ENCODE peak calls at places on chromosomes 3 and 15, in six cellular contexts. F is A549, L is IMR-90, D is HCT116, T is heart left ventricle, E is transverse colon. J is an unnamed sample.

GRCh38 chr15:88649753-88650551 is 11.1 kb downstream of the ISG20 start:
- DNase-seq in F (no peak), T (no peak), E (no peak), L (no peak), D (no peak), J (peak; percentile 1)

GRCh38 chr3:194339836-194340235 is 11.3 kb downstream of the CPN2 start:
- DNase-seq in D (no peak), E (no peak), F (no peak), T (no peak), L (no peak), J (no peak)

GRCh38 chr15:59294961-59295741 is 77.5 kb downstream of the MYO1E start:
- DNase-seq in T (no peak), F (peak; percentile 91), E (no peak), D (peak; percentile 78), L (peak; percentile 95), J (peak; percentile 51)

GRCh38 chr3:158105710-158106438 is at the start of gene SHOX2:
- DNase-seq in F (peak; percentile 70), T (peak; percentile 68), D (no peak), E (peak; percentile 41), L (peak; percentile 46), J (no peak)

GRCh38 chr3:61896251-61896650 is 334.9 kb downstream of the PTPRG start:
- DNase-seq in L (no peak), E (no peak), D (no peak), F (no peak), T (no peak), J (no peak)

GRCh38 chr3:128429751-128430150 is 36.9 kb downstream of the DNAJB8 start:
- DNase-seq in F (no peak), D (no peak), E (no peak), L (no peak), T (no peak), J (no peak)

GRCh38 chr3:64687781-64688515 is at the start of gene ADAMTS9:
- DNase-seq in T (peak; percentile 89), E (peak; percentile 57), D (no peak), L (peak; percentile 60), F (peak; percentile 35), J (peak; percentile 70)

GRCh38 chr3:170256597-170256996 is 34.4 kb downstream of the PRKCI start:
- DNase-seq in T (no peak), E (no peak), L (no peak), D (no peak), F (no peak), J (no peak)

GRCh38 chr15:70815604-70816003 is 38.4 kb downstream of the LARP6 start:
- DNase-seq in D (no peak), E (no peak), T (no peak), L (peak; percentile 46), F (peak; percentile 53), J (no peak)

GRCh38 chr3:196207159-196207832 is 3.9 kb downstream of the ZDHHC19 start:
- DNase-seq in E (no peak), L (no peak), D (no peak), T (peak; percentile 3), F (no peak), J (no peak)

GRCh38 chr3:52489453-52489852 is 5.7 kb upstream of the STAB1 start:
- DNase-seq in E (no peak), L (no peak), T (peak; percentile 61), F (no peak), D (no peak), J (no peak)

GRCh38 chr3:139774570-139775302 is 97.0 kb upstream of the NMNAT3 start:
- DNase-seq in L (no peak), F (no peak), E (no peak), T (no peak), D (no peak), J (no peak)

GRCh38 chr3:187741403-187742350 is 3.6 kb downstream of the BCL6 start:
- DNase-seq in L (peak; percentile 78), D (peak; percentile 65), F (peak; percentile 72), E (peak; percentile 80), T (peak; percentile 88), J (peak; percentile 84)

GRCh38 chr3:86029590-86029989 is 961.4 kb downstream of the VGLL3 start:
- DNase-seq in T (no peak), E (no peak), L (no peak), F (peak; percentile 35), D (no peak), J (no peak)

GRCh38 chr3:13345772-13346171 is 74.3 kb downstream of the NUP210 start:
- DNase-seq in E (no peak), F (no peak), D (no peak), T (no peak), L (no peak), J (no peak)

GRCh38 chr3:20066848-20067617 is 26.8 kb downstream of the KAT2B start:
- DNase-seq in T (no peak), L (no peak), D (no peak), F (no peak), E (no peak), J (no peak)

GRCh38 chr15:68408971-68409370 is 23.0 kb downstream of the ITGA11 start:
- DNase-seq in T (no peak), F (no peak), L (no peak), E (no peak), D (no peak), J (no peak)

GRCh38 chr15:66843581-66843980 is 141.5 kb downstream of the SMAD6 start:
- DNase-seq in E (no peak), L (no peak), T (no peak), F (no peak), D (no peak), J (no peak)

GRCh38 chr3:129050556-129051295 is 9.9 kb upstream of the GP9 start:
- DNase-seq in L (no peak), E (peak; percentile 25), T (no peak), F (no peak), D (no peak), J (no peak)

GRCh38 chr3:50334339-50335075 is 6.1 kb downstream of the RASSF1 start:
- DNase-seq in L (no peak), T (no peak), E (no peak), F (no peak), D (no peak), J (no peak)

GRCh38 chr15:41894791-41895463 is 1.1 kb upstream of the SPTBN5 start:
- DNase-seq in T (peak; percentile 91), L (peak; percentile 78), D (peak; percentile 44), E (peak; percentile 68), F (peak; percentile 13), J (peak; percentile 49)

GRCh38 chr15:41585140-41586047 is 26.4 kb downstream of the TYRO3 start:
- DNase-seq in F (peak; percentile 44), E (peak; percentile 40), L (peak; percentile 44), D (no peak), T (peak; percentile 64), J (peak; percentile 55)

GRCh38 chr3:15007681-15008141 is 57.4 kb downstream of the MRPS25 start:
- DNase-seq in T (no peak), E (no peak), L (peak; percentile 97), D (no peak), F (no peak), J (no peak)

GRCh38 chr3:56988874-56989433 is 71.5 kb upstream of the SPATA12 start:
- DNase-seq in E (peak; percentile 85), L (peak; percentile 71), D (peak; percentile 43), F (peak; percentile 67), T (peak; percentile 72), J (no peak)

GRCh38 chr3:161108840-161109239 is 3.7 kb upstream of the B3GALNT1 start:
- DNase-seq in L (no peak), E (no peak), F (peak; percentile 3), D (peak; percentile 22), T (no peak), J (no peak)

GRCh38 chr3:22627993-22628499 is 575.1 kb upstream of the UBE2E2 start:
- DNase-seq in D (no peak), F (no peak), L (no peak), E (no peak), T (no peak), J (no peak)

GRCh38 chr3:69250014-69250413 is 127.6 kb upstream of the LMOD3 start:
- DNase-seq in T (no peak), F (peak; percentile 18), L (no peak), E (peak; percentile 84), D (no peak), J (no peak)

GRCh38 chr3:52441772-52442332 is 3.1 kb downstream of the SEMA3G start:
- DNase-seq in L (no peak), E (no peak), T (no peak), F (no peak), D (no peak), J (no peak)

GRCh38 chr3:62529230-62529629 is 155.9 kb upstream of the FEZF2 start:
- DNase-seq in L (peak; percentile 8), D (no peak), F (peak; percentile 2), E (peak; percentile 26), T (no peak), J (no peak)

GRCh38 chr15:85897818-85898717 is 103.3 kb upstream of the KLHL25 start:
- DNase-seq in D (no peak), F (no peak), T (no peak), L (no peak), E (no peak), J (no peak)

GRCh38 chr15:69834756-69835155 is 263.0 kb downstream of the TLE3 start:
- DNase-seq in E (no peak), D (no peak), T (no peak), F (no peak), L (no peak), J (no peak)

GRCh38 chr3:182978387-182978786 is 2.0 kb downstream of the DCUN1D1 start:
- DNase-seq in D (no peak), T (no peak), F (no peak), L (no peak), E (no peak), J (no peak)
- H3K4me1 ChIP-seq in D (peaks cover 2% of the 10 kb centered on the region), T (peaks cover 22% of the 10 kb centered on the region), F (peaks cover 15% of the 10 kb centered on the region), L (no peaks in the 10 kb centered on the region), E (peaks cover 11% of the 10 kb centered on the region), J (peaks cover 11% of the 10 kb centered on the region)

GRCh38 chr3:183327343-183327742 is 74.3 kb downstream of the B3GNT5 start:
- DNase-seq in L (no peak), F (no peak), T (no peak), D (no peak), E (no peak), J (no peak)
- TF ChIP-seq CTCF in L (no peak), F (no peak), T (no peak), D (no peak), E (no peak), J (no peak)

DNA sequence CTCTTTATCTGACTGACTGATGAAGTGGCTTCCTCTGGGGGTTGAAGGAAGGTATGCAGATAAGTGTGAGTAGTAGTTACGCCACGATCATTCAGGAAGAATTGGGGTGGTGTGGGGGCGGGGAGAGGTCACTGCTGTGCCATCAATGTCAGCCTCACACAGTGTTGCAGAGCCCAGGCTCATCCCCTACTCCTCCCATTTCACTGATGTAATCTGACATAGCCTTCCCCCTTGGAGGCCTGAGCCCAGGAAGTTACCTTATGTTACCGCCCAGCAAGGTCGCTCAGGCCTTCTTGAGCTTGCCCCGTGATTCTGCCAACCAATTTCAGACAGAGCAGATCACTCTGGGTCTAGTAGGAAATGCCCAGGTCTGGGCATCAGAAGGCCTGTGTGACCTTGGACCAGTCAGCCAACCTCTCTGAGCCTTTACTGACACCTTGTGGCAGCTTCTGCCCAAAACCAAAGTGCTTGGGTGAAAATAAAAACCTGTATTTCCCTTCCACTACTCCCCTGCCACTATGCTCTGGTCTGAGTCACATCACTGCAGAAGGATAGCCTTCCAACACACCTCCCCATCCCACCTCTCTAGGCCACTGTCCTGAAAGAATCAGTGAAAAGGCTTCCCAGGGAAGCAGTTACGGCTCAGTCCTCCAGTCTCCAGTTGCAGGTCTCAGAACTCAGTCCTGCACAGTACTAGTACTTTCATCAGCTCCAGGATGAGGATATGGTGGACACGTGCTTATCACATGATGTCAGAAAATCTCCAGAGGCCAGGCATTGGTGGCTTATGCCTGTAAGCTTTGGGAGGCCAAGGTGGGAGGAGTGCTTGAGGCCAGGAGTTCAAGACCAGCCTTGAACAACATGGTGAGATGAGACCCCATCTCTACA is 28.1 kb upstream of the INSYN1 start:
- DNase-seq in F (peak; percentile 36), D (no peak), L (peak; percentile 21), E (no peak), T (no peak), J (no peak)
- H3K4me3 ChIP-seq in F (no peak overlapping the region), D (no peak overlapping the region), L (no peak overlapping the region), E (no peak overlapping the region), T (no peak overlapping the region), J (no peak overlapping the region)

GRCh38 chr15:64695571-64695992 is 79.8 kb downstream of the RBPMS2 start:
- DNase-seq in F (no peak), D (no peak), L (no peak), T (no peak), E (peak; percentile 26), J (no peak)
- H3K4me1 ChIP-seq in F (peaks cover 49% of the 10 kb centered on the region), D (peaks cover 22% of the 10 kb centered on the region), L (peaks cover 26% of the 10 kb centered on the region), T (peaks cover 98% of the 10 kb centered on the region), E (peaks cover 44% of the 10 kb centered on the region), J (peaks cover 22% of the 10 kb centered on the region)